ENCODE peak calls at places on chromosomes 16 and 17, in ten cellular contexts. One of them, this sample, is unnamed.

GRCh38 chr16:1533443-1533951 is at the start of gene TMEM204:
- DNase-seq in CD8-positive, alpha-beta memory T cell: no peak
- DNase-seq in germinal center: no peak
- DNase-seq in stimulated activated CD8-positive, alpha-beta memory T cell treated with anti-CD3 and anti-CD28 coated beads, Interleukin-7, amount 100 ng/mL, for 1 hour: no peak
- DNase-seq in stimulated activated CD4-positive, alpha-beta T cell treated with anti-CD3 and anti-CD28 coated beads, Interleukin-4, amount 100 ng/mL, for 24 hours: peak
- DNase-seq in Right ventricle myocardium superior: peak
- DNase-seq in D341Med: no peak
- DNase-seq in H7: peak
- DNase-seq in memory B cell: no peak
- DNase-seq in neural progenitor cell: no peak
- DNase-seq in this sample: peak

GRCh38 chr17:45388604-45389325 is 43.9 kb downstream of the ARHGAP27 start:
- DNase-seq in CD8-positive, alpha-beta memory T cell: no peak
- DNase-seq in germinal center: no peak
- DNase-seq in stimulated activated CD8-positive, alpha-beta memory T cell treated with anti-CD3 and anti-CD28 coated beads, Interleukin-7, amount 100 ng/mL, for 1 hour: no peak
- DNase-seq in stimulated activated CD4-positive, alpha-beta T cell treated with anti-CD3 and anti-CD28 coated beads, Interleukin-4, amount 100 ng/mL, for 24 hours: no peak
- DNase-seq in Right ventricle myocardium superior: no peak
- DNase-seq in D341Med: no peak
- DNase-seq in H7: no peak
- DNase-seq in memory B cell: no peak
- DNase-seq in neural progenitor cell: no peak
- DNase-seq in this sample: no peak

GRCh38 chr17:34562387-34562786 is 17.0 kb upstream of the TMEM132E start:
- DNase-seq in CD8-positive, alpha-beta memory T cell: no peak
- DNase-seq in germinal center: no peak
- DNase-seq in stimulated activated CD8-positive, alpha-beta memory T cell treated with anti-CD3 and anti-CD28 coated beads, Interleukin-7, amount 100 ng/mL, for 1 hour: no peak
- DNase-seq in stimulated activated CD4-positive, alpha-beta T cell treated with anti-CD3 and anti-CD28 coated beads, Interleukin-4, amount 100 ng/mL, for 24 hours: no peak
- DNase-seq in Right ventricle myocardium superior: no peak
- DNase-seq in D341Med: peak
- DNase-seq in H7: peak
- DNase-seq in memory B cell: no peak
- DNase-seq in neural progenitor cell: peak
- DNase-seq in this sample: no peak

GRCh38 chr16:85661131-85662035 is 27.4 kb downstream of the GINS2 start:
- DNase-seq in CD8-positive, alpha-beta memory T cell: no peak
- DNase-seq in germinal center: no peak
- DNase-seq in stimulated activated CD8-positive, alpha-beta memory T cell treated with anti-CD3 and anti-CD28 coated beads, Interleukin-7, amount 100 ng/mL, for 1 hour: no peak
- DNase-seq in stimulated activated CD4-positive, alpha-beta T cell treated with anti-CD3 and anti-CD28 coated beads, Interleukin-4, amount 100 ng/mL, for 24 hours: no peak
- DNase-seq in Right ventricle myocardium superior: peak
- DNase-seq in D341Med: no peak
- DNase-seq in H7: peak
- DNase-seq in memory B cell: no peak
- DNase-seq in neural progenitor cell: no peak
- DNase-seq in this sample: no peak

GRCh38 chr17:48026503-48027321 is 10.9 kb downstream of the COPZ2 start:
- DNase-seq in CD8-positive, alpha-beta memory T cell: peak
- DNase-seq in germinal center: peak
- DNase-seq in stimulated activated CD8-positive, alpha-beta memory T cell treated with anti-CD3 and anti-CD28 coated beads, Interleukin-7, amount 100 ng/mL, for 1 hour: no peak
- DNase-seq in stimulated activated CD4-positive, alpha-beta T cell treated with anti-CD3 and anti-CD28 coated beads, Interleukin-4, amount 100 ng/mL, for 24 hours: peak
- DNase-seq in Right ventricle myocardium superior: peak
- DNase-seq in D341Med: peak
- DNase-seq in H7: peak
- DNase-seq in memory B cell: peak
- DNase-seq in neural progenitor cell: peak
- DNase-seq in this sample: peak

GRCh38 chr16:89475144-89475543 is 15.2 kb downstream of the ANKRD11 start:
- DNase-seq in CD8-positive, alpha-beta memory T cell: no peak
- DNase-seq in germinal center: no peak
- DNase-seq in stimulated activated CD8-positive, alpha-beta memory T cell treated with anti-CD3 and anti-CD28 coated beads, Interleukin-7, amount 100 ng/mL, for 1 hour: no peak
- DNase-seq in stimulated activated CD4-positive, alpha-beta T cell treated with anti-CD3 and anti-CD28 coated beads, Interleukin-4, amount 100 ng/mL, for 24 hours: no peak
- DNase-seq in Right ventricle myocardium superior: no peak
- DNase-seq in D341Med: no peak
- DNase-seq in H7: peak
- DNase-seq in memory B cell: no peak
- DNase-seq in neural progenitor cell: no peak
- DNase-seq in this sample: no peak

GRCh38 chr16:88516666-88517065 is 53.5 kb upstream of the ZC3H18 start:
- DNase-seq in CD8-positive, alpha-beta memory T cell: no peak
- DNase-seq in germinal center: no peak
- DNase-seq in stimulated activated CD8-positive, alpha-beta memory T cell treated with anti-CD3 and anti-CD28 coated beads, Interleukin-7, amount 100 ng/mL, for 1 hour: no peak
- DNase-seq in stimulated activated CD4-positive, alpha-beta T cell treated with anti-CD3 and anti-CD28 coated beads, Interleukin-4, amount 100 ng/mL, for 24 hours: no peak
- DNase-seq in Right ventricle myocardium superior: no peak
- DNase-seq in D341Med: no peak
- DNase-seq in H7: no peak
- DNase-seq in memory B cell: no peak
- DNase-seq in neural progenitor cell: no peak
- DNase-seq in this sample: no peak

GRCh38 chr17:82283208-82283749 is 9.8 kb upstream of the CSNK1D start:
- DNase-seq in CD8-positive, alpha-beta memory T cell: no peak
- DNase-seq in germinal center: no peak
- DNase-seq in stimulated activated CD8-positive, alpha-beta memory T cell treated with anti-CD3 and anti-CD28 coated beads, Interleukin-7, amount 100 ng/mL, for 1 hour: no peak
- DNase-seq in stimulated activated CD4-positive, alpha-beta T cell treated with anti-CD3 and anti-CD28 coated beads, Interleukin-4, amount 100 ng/mL, for 24 hours: peak
- DNase-seq in Right ventricle myocardium superior: no peak
- DNase-seq in D341Med: no peak
- DNase-seq in H7: no peak
- DNase-seq in memory B cell: no peak
- DNase-seq in neural progenitor cell: no peak
- DNase-seq in this sample: no peak

GRCh38 chr17:14481664-14482063 is 180.8 kb downstream of the HS3ST3B1 start:
- DNase-seq in CD8-positive, alpha-beta memory T cell: no peak
- DNase-seq in germinal center: no peak
- DNase-seq in stimulated activated CD8-positive, alpha-beta memory T cell treated with anti-CD3 and anti-CD28 coated beads, Interleukin-7, amount 100 ng/mL, for 1 hour: no peak
- DNase-seq in stimulated activated CD4-positive, alpha-beta T cell treated with anti-CD3 and anti-CD28 coated beads, Interleukin-4, amount 100 ng/mL, for 24 hours: no peak
- DNase-seq in Right ventricle myocardium superior: no peak
- DNase-seq in D341Med: no peak
- DNase-seq in H7: no peak
- DNase-seq in memory B cell: no peak
- DNase-seq in neural progenitor cell: no peak
- DNase-seq in this sample: no peak

GRCh38 chr17:64520359-64520758 is 13.6 kb downstream of the CEP95 start:
- DNase-seq in CD8-positive, alpha-beta memory T cell: no peak
- DNase-seq in germinal center: no peak
- DNase-seq in stimulated activated CD8-positive, alpha-beta memory T cell treated with anti-CD3 and anti-CD28 coated beads, Interleukin-7, amount 100 ng/mL, for 1 hour: no peak
- DNase-seq in stimulated activated CD4-positive, alpha-beta T cell treated with anti-CD3 and anti-CD28 coated beads, Interleukin-4, amount 100 ng/mL, for 24 hours: no peak
- DNase-seq in Right ventricle myocardium superior: no peak
- DNase-seq in D341Med: no peak
- DNase-seq in H7: no peak
- DNase-seq in memory B cell: no peak
- DNase-seq in neural progenitor cell: no peak
- DNase-seq in this sample: no peak

GRCh38 chr16:89345663-89346150 is 128.2 kb downstream of the ZNF778 start:
- DNase-seq in CD8-positive, alpha-beta memory T cell: no peak
- DNase-seq in germinal center: no peak
- DNase-seq in stimulated activated CD8-positive, alpha-beta memory T cell treated with anti-CD3 and anti-CD28 coated beads, Interleukin-7, amount 100 ng/mL, for 1 hour: no peak
- DNase-seq in stimulated activated CD4-positive, alpha-beta T cell treated with anti-CD3 and anti-CD28 coated beads, Interleukin-4, amount 100 ng/mL, for 24 hours: no peak
- DNase-seq in Right ventricle myocardium superior: no peak
- DNase-seq in D341Med: no peak
- DNase-seq in H7: peak
- DNase-seq in memory B cell: no peak
- DNase-seq in neural progenitor cell: no peak
- DNase-seq in this sample: no peak

GRCh38 chr16:1633310-1633709 is 21.1 kb downstream of the CRAMP1 start:
- DNase-seq in CD8-positive, alpha-beta memory T cell: no peak
- DNase-seq in germinal center: no peak
- DNase-seq in stimulated activated CD8-positive, alpha-beta memory T cell treated with anti-CD3 and anti-CD28 coated beads, Interleukin-7, amount 100 ng/mL, for 1 hour: no peak
- DNase-seq in stimulated activated CD4-positive, alpha-beta T cell treated with anti-CD3 and anti-CD28 coated beads, Interleukin-4, amount 100 ng/mL, for 24 hours: no peak
- DNase-seq in Right ventricle myocardium superior: no peak
- DNase-seq in D341Med: no peak
- DNase-seq in H7: no peak
- DNase-seq in memory B cell: no peak
- DNase-seq in neural progenitor cell: no peak
- DNase-seq in this sample: no peak

GRCh38 chr16:57984443-57985203 is 13.7 kb upstream of the CNGB1 start:
- DNase-seq in CD8-positive, alpha-beta memory T cell: peak
- DNase-seq in germinal center: peak
- DNase-seq in stimulated activated CD8-positive, alpha-beta memory T cell treated with anti-CD3 and anti-CD28 coated beads, Interleukin-7, amount 100 ng/mL, for 1 hour: peak
- DNase-seq in stimulated activated CD4-positive, alpha-beta T cell treated with anti-CD3 and anti-CD28 coated beads, Interleukin-4, amount 100 ng/mL, for 24 hours: peak
- DNase-seq in Right ventricle myocardium superior: peak
- DNase-seq in D341Med: peak
- DNase-seq in H7: peak
- DNase-seq in memory B cell: peak
- DNase-seq in neural progenitor cell: peak
- DNase-seq in this sample: peak

GRCh38 chr17:31413871-31414589 is 22.6 kb downstream of the RAB11FIP4 start:
- DNase-seq in CD8-positive, alpha-beta memory T cell: no peak
- DNase-seq in germinal center: no peak
- DNase-seq in stimulated activated CD8-positive, alpha-beta memory T cell treated with anti-CD3 and anti-CD28 coated beads, Interleukin-7, amount 100 ng/mL, for 1 hour: no peak
- DNase-seq in stimulated activated CD4-positive, alpha-beta T cell treated with anti-CD3 and anti-CD28 coated beads, Interleukin-4, amount 100 ng/mL, for 24 hours: no peak
- DNase-seq in Right ventricle myocardium superior: no peak
- DNase-seq in D341Med: no peak
- DNase-seq in H7: no peak
- DNase-seq in memory B cell: no peak
- DNase-seq in neural progenitor cell: peak
- DNase-seq in this sample: no peak

GRCh38 chr17:16442594-16443389 is 27.4 kb downstream of the TRPV2 start:
- DNase-seq in CD8-positive, alpha-beta memory T cell: no peak
- DNase-seq in germinal center: no peak
- DNase-seq in stimulated activated CD8-positive, alpha-beta memory T cell treated with anti-CD3 and anti-CD28 coated beads, Interleukin-7, amount 100 ng/mL, for 1 hour: no peak
- DNase-seq in stimulated activated CD4-positive, alpha-beta T cell treated with anti-CD3 and anti-CD28 coated beads, Interleukin-4, amount 100 ng/mL, for 24 hours: no peak
- DNase-seq in Right ventricle myocardium superior: no peak
- DNase-seq in D341Med: no peak
- DNase-seq in H7: no peak
- DNase-seq in memory B cell: no peak
- DNase-seq in neural progenitor cell: no peak
- DNase-seq in this sample: no peak

GRCh38 chr16:84144301-84144858 is 597 bp downstream of the HSDL1 start:
- DNase-seq in CD8-positive, alpha-beta memory T cell: peak
- DNase-seq in germinal center: peak
- DNase-seq in stimulated activated CD8-positive, alpha-beta memory T cell treated with anti-CD3 and anti-CD28 coated beads, Interleukin-7, amount 100 ng/mL, for 1 hour: no peak
- DNase-seq in stimulated activated CD4-positive, alpha-beta T cell treated with anti-CD3 and anti-CD28 coated beads, Interleukin-4, amount 100 ng/mL, for 24 hours: peak
- DNase-seq in Right ventricle myocardium superior: peak
- DNase-seq in D341Med: peak
- DNase-seq in H7: peak
- DNase-seq in memory B cell: peak
- DNase-seq in neural progenitor cell: peak
- DNase-seq in this sample: no peak

GRCh38 chr16:25126820-25127232 is 15.3 kb downstream of the LCMT1 start:
- DNase-seq in CD8-positive, alpha-beta memory T cell: no peak
- DNase-seq in germinal center: peak
- DNase-seq in stimulated activated CD8-positive, alpha-beta memory T cell treated with anti-CD3 and anti-CD28 coated beads, Interleukin-7, amount 100 ng/mL, for 1 hour: no peak
- DNase-seq in stimulated activated CD4-positive, alpha-beta T cell treated with anti-CD3 and anti-CD28 coated beads, Interleukin-4, amount 100 ng/mL, for 24 hours: peak
- DNase-seq in Right ventricle myocardium superior: no peak
- DNase-seq in D341Med: peak
- DNase-seq in H7: no peak
- DNase-seq in memory B cell: no peak
- DNase-seq in neural progenitor cell: no peak
- DNase-seq in this sample: no peak

GRCh38 chr17:56577810-56578209 is 15.7 kb upstream of the NOG start:
- DNase-seq in CD8-positive, alpha-beta memory T cell: no peak
- DNase-seq in germinal center: no peak
- DNase-seq in stimulated activated CD8-positive, alpha-beta memory T cell treated with anti-CD3 and anti-CD28 coated beads, Interleukin-7, amount 100 ng/mL, for 1 hour: no peak
- DNase-seq in stimulated activated CD4-positive, alpha-beta T cell treated with anti-CD3 and anti-CD28 coated beads, Interleukin-4, amount 100 ng/mL, for 24 hours: no peak
- DNase-seq in Right ventricle myocardium superior: peak
- DNase-seq in D341Med: no peak
- DNase-seq in H7: peak
- DNase-seq in memory B cell: no peak
- DNase-seq in neural progenitor cell: peak
- DNase-seq in this sample: no peak

GRCh38 chr16:64051826-64052225 is 1070.0 kb downstream of the CDH11 start:
- DNase-seq in CD8-positive, alpha-beta memory T cell: no peak
- DNase-seq in germinal center: no peak
- DNase-seq in stimulated activated CD8-positive, alpha-beta memory T cell treated with anti-CD3 and anti-CD28 coated beads, Interleukin-7, amount 100 ng/mL, for 1 hour: no peak
- DNase-seq in stimulated activated CD4-positive, alpha-beta T cell treated with anti-CD3 and anti-CD28 coated beads, Interleukin-4, amount 100 ng/mL, for 24 hours: no peak
- DNase-seq in Right ventricle myocardium superior: no peak
- DNase-seq in D341Med: peak
- DNase-seq in H7: no peak
- DNase-seq in memory B cell: no peak
- DNase-seq in neural progenitor cell: peak
- DNase-seq in this sample: no peak

GRCh38 chr17:72101526-72101925 is 19.3 kb upstream of the SOX9 start:
- DNase-seq in CD8-positive, alpha-beta memory T cell: no peak
- DNase-seq in germinal center: no peak
- DNase-seq in stimulated activated CD8-positive, alpha-beta memory T cell treated with anti-CD3 and anti-CD28 coated beads, Interleukin-7, amount 100 ng/mL, for 1 hour: no peak
- DNase-seq in stimulated activated CD4-positive, alpha-beta T cell treated with anti-CD3 and anti-CD28 coated beads, Interleukin-4, amount 100 ng/mL, for 24 hours: no peak
- DNase-seq in Right ventricle myocardium superior: no peak
- DNase-seq in D341Med: no peak
- DNase-seq in H7: no peak
- DNase-seq in memory B cell: no peak
- DNase-seq in neural progenitor cell: no peak
- DNase-seq in this sample: no peak

GRCh38 chr17:3738562-3739295 is 15.0 kb downstream of the HASPIN start:
- DNase-seq in CD8-positive, alpha-beta memory T cell: peak
- DNase-seq in germinal center: peak
- DNase-seq in stimulated activated CD8-positive, alpha-beta memory T cell treated with anti-CD3 and anti-CD28 coated beads, Interleukin-7, amount 100 ng/mL, for 1 hour: peak
- DNase-seq in stimulated activated CD4-positive, alpha-beta T cell treated with anti-CD3 and anti-CD28 coated beads, Interleukin-4, amount 100 ng/mL, for 24 hours: peak
- DNase-seq in Right ventricle myocardium superior: no peak
- DNase-seq in D341Med: no peak
- DNase-seq in H7: peak
- DNase-seq in memory B cell: peak
- DNase-seq in neural progenitor cell: peak
- DNase-seq in this sample: peak

This sample was measured in activated naive CD4-positive, alpha-beta T cell.